ENCODE peak calls at places on chromosomes 6 and 20, in six cellular contexts. C is heart right ventricle; E is nephron progenitor cell; A is activated CD4-positive, alpha-beta memory T cell treated with anti-CD3 and anti-CD28 coated beads for 36 hours; P is RCC 7860; Y is type B pancreatic cell. G is an unnamed sample.

GRCh38 chr20:20699144-20699543 is 13.3 kb downstream of the RALGAPA2 start:
- DNase-seq in C (no peak), E (no peak), A (no peak), P (no peak), Y (no peak), G (no peak)

GRCh38 chr6:66896415-66896814 is 1189.4 kb upstream of the EYS start:
- DNase-seq in C (no peak), E (no peak), A (no peak), P (peak; percentile 60), Y (no peak), G (no peak)

GRCh38 chr6:15722731-15723130 is 59.9 kb upstream of the DTNBP1 start:
- DNase-seq in C (no peak), E (no peak), A (no peak), P (no peak), Y (no peak), G (no peak)

GRCh38 chr20:25623736-25624499 is at the start of gene NANP:
- DNase-seq in C (peak; percentile 96), E (peak; percentile 92), A (peak; percentile 96), P (peak; percentile 95), Y (peak; percentile 97), G (peak; percentile 95)

GRCh38 chr6:111715321-111715720 is 109.6 kb upstream of the TRAF3IP2 start:
- DNase-seq in C (no peak), E (no peak), A (peak; percentile 70), P (no peak), Y (no peak), G (no peak)

GRCh38 chr6:158269657-158270056 is 42.6 kb upstream of the TULP4 start:
- DNase-seq in C (no peak), E (no peak), A (no peak), P (no peak), Y (no peak), G (no peak)

GRCh38 chr6:88916615-88917198 is 46.7 kb downstream of the RNGTT start:
- DNase-seq in C (no peak), E (no peak), A (no peak), P (no peak), Y (no peak), G (no peak)

GRCh38 chr20:4607287-4607713 is 114.4 kb upstream of the PRND start:
- DNase-seq in C (no peak), E (peak; percentile 70), A (peak; percentile 62), P (peak; percentile 28), Y (no peak), G (peak; percentile 27)

GRCh38 chr20:32294071-32294470 is 16.6 kb downstream of the KIF3B start:
- DNase-seq in C (no peak), E (no peak), A (no peak), P (no peak), Y (no peak), G (no peak)

GRCh38 chr6:98137391-98137790 is 697.0 kb upstream of the POU3F2 start:
- DNase-seq in C (no peak), E (no peak), A (no peak), P (no peak), Y (no peak), G (no peak)

G was measured in HL-60.